ENCODE peak calls at places on chromosome 5, in six cellular contexts. One of them, this sample, is unnamed. For H3K27me3, the result is how much of the 10 kb centered on the place peaks cover.

GRCh38 chr5:82707741-82708140 is 369.5 kb downstream of the TMEM167A start:
- DNase-seq in endodermal cell: no peak
- DNase-seq in right atrium auricular region: no peak
- DNase-seq in dorsolateral prefrontal cortex: no peak
- DNase-seq in transverse colon: no peak
- DNase-seq in Peyer's patch: no peak
- DNase-seq in this sample: no peak

GRCh38 chr5:153896701-153897100 is 142.0 kb downstream of the FAM114A2 start:
- DNase-seq in endodermal cell: no peak
- DNase-seq in right atrium auricular region: no peak
- DNase-seq in dorsolateral prefrontal cortex: no peak
- DNase-seq in transverse colon: no peak
- DNase-seq in Peyer's patch: no peak
- DNase-seq in this sample: no peak

GRCh38 chr5:107869459-107870115 is 198.8 kb upstream of the EFNA5 start:
- DNase-seq in endodermal cell: peak
- DNase-seq in right atrium auricular region: no peak
- DNase-seq in dorsolateral prefrontal cortex: no peak
- DNase-seq in transverse colon: no peak
- DNase-seq in Peyer's patch: no peak
- DNase-seq in this sample: no peak

GRCh38 chr5:170265527-170265926 is 32.0 kb downstream of the LCP2 start:
- DNase-seq in endodermal cell: no peak
- DNase-seq in right atrium auricular region: no peak
- DNase-seq in dorsolateral prefrontal cortex: peak
- DNase-seq in transverse colon: no peak
- DNase-seq in Peyer's patch: no peak
- DNase-seq in this sample: no peak

GRCh38 chr5:154287136-154287535 is 96.6 kb downstream of the GALNT10 start:
- DNase-seq in endodermal cell: peak
- DNase-seq in right atrium auricular region: no peak
- DNase-seq in dorsolateral prefrontal cortex: no peak
- DNase-seq in transverse colon: no peak
- DNase-seq in Peyer's patch: no peak
- DNase-seq in this sample: no peak

GRCh38 chr5:140109818-140110733 is 3.8 kb upstream of the PURA start:
- DNase-seq in endodermal cell: no peak
- DNase-seq in right atrium auricular region: no peak
- DNase-seq in dorsolateral prefrontal cortex: no peak
- DNase-seq in transverse colon: no peak
- DNase-seq in Peyer's patch: no peak
- DNase-seq in this sample: no peak

GRCh38 chr5:147754372-147755122 is 28.0 kb downstream of the JAKMIP2 start:
- DNase-seq in endodermal cell: no peak
- DNase-seq in right atrium auricular region: no peak
- DNase-seq in dorsolateral prefrontal cortex: no peak
- DNase-seq in transverse colon: no peak
- DNase-seq in Peyer's patch: no peak
- DNase-seq in this sample: no peak

GRCh38 chr5:110957934-110958333 is 113.6 kb upstream of the TSLP start:
- DNase-seq in endodermal cell: no peak
- DNase-seq in right atrium auricular region: no peak
- DNase-seq in dorsolateral prefrontal cortex: no peak
- DNase-seq in transverse colon: no peak
- DNase-seq in Peyer's patch: no peak
- DNase-seq in this sample: no peak

GRCh38 chr5:63249960-63250359 is 671.3 kb downstream of the LRRC70 start:
- DNase-seq in endodermal cell: no peak
- DNase-seq in right atrium auricular region: no peak
- DNase-seq in dorsolateral prefrontal cortex: no peak
- DNase-seq in transverse colon: no peak
- DNase-seq in Peyer's patch: no peak
- DNase-seq in this sample: no peak

GRCh38 chr5:177269232-177269895 is 34.2 kb downstream of the RAB24 start:
- DNase-seq in endodermal cell: no peak
- DNase-seq in right atrium auricular region: no peak
- DNase-seq in dorsolateral prefrontal cortex: no peak
- DNase-seq in transverse colon: no peak
- DNase-seq in Peyer's patch: no peak
- DNase-seq in this sample: no peak

GRCh38 chr5:64939772-64940510 is 171.2 kb downstream of the CWC27 start:
- DNase-seq in endodermal cell: peak
- DNase-seq in right atrium auricular region: no peak
- DNase-seq in dorsolateral prefrontal cortex: no peak
- DNase-seq in transverse colon: peak
- DNase-seq in Peyer's patch: peak
- DNase-seq in this sample: no peak

GRCh38 chr5:115543931-115544370 is 624 bp downstream of the FEM1C start:
- DNase-seq in endodermal cell: no peak
- DNase-seq in right atrium auricular region: peak
- DNase-seq in dorsolateral prefrontal cortex: peak
- DNase-seq in transverse colon: peak
- DNase-seq in Peyer's patch: no peak
- DNase-seq in this sample: peak

GRCh38 chr5:176547811-176548210 is 1.3 kb upstream of the CDHR2 start:
- DNase-seq in endodermal cell: no peak
- DNase-seq in right atrium auricular region: no peak
- DNase-seq in dorsolateral prefrontal cortex: no peak
- DNase-seq in transverse colon: peak
- DNase-seq in Peyer's patch: peak
- DNase-seq in this sample: no peak

GRCh38 chr5:149264432-149265069 is 7.1 kb upstream of the AFAP1L1 start:
- DNase-seq in endodermal cell: peak
- DNase-seq in right atrium auricular region: no peak
- DNase-seq in dorsolateral prefrontal cortex: no peak
- DNase-seq in transverse colon: peak
- DNase-seq in Peyer's patch: no peak
- DNase-seq in this sample: peak

GRCh38 chr5:177378884-177379883 is 5.0 kb upstream of the SLC34A1 start:
- DNase-seq in endodermal cell: no peak
- DNase-seq in right atrium auricular region: no peak
- DNase-seq in dorsolateral prefrontal cortex: no peak
- DNase-seq in transverse colon: no peak
- DNase-seq in Peyer's patch: no peak
- DNase-seq in this sample: no peak

GRCh38 chr5:58346001-58346400 is 113.9 kb downstream of the PLK2 start:
- DNase-seq in endodermal cell: no peak
- DNase-seq in right atrium auricular region: no peak
- DNase-seq in dorsolateral prefrontal cortex: no peak
- DNase-seq in transverse colon: no peak
- DNase-seq in Peyer's patch: no peak
- DNase-seq in this sample: no peak

GRCh38 chr5:115543365-115543700 is 1.2 kb downstream of the FEM1C start:
- DNase-seq in endodermal cell: no peak
- DNase-seq in right atrium auricular region: no peak
- DNase-seq in dorsolateral prefrontal cortex: no peak
- DNase-seq in transverse colon: peak
- DNase-seq in Peyer's patch: no peak
- DNase-seq in this sample: no peak

GRCh38 chr5:32233696-32234447 is 59.8 kb upstream of the GOLPH3 start:
- DNase-seq in endodermal cell: no peak
- DNase-seq in right atrium auricular region: no peak
- DNase-seq in dorsolateral prefrontal cortex: no peak
- DNase-seq in transverse colon: no peak
- DNase-seq in Peyer's patch: no peak
- DNase-seq in this sample: no peak

GRCh38 chr5:88675758-88676636 is 207.0 kb downstream of the MEF2C start:
- DNase-seq in endodermal cell: peak
- DNase-seq in right atrium auricular region: no peak
- DNase-seq in dorsolateral prefrontal cortex: peak
- DNase-seq in transverse colon: peak
- DNase-seq in Peyer's patch: peak
- DNase-seq in this sample: no peak

GRCh38 chr5:52702877-52703276 is 84.8 kb upstream of the ITGA1 start:
- DNase-seq in endodermal cell: no peak
- DNase-seq in right atrium auricular region: no peak
- DNase-seq in dorsolateral prefrontal cortex: no peak
- DNase-seq in transverse colon: no peak
- DNase-seq in Peyer's patch: no peak
- DNase-seq in this sample: no peak

GRCh38 chr5:173452098-173452497 is 123.9 kb upstream of the STC2 start:
- DNase-seq in endodermal cell: no peak
- DNase-seq in right atrium auricular region: peak
- DNase-seq in dorsolateral prefrontal cortex: no peak
- DNase-seq in transverse colon: no peak
- DNase-seq in Peyer's patch: no peak
- DNase-seq in this sample: no peak

GRCh38 chr5:59637878-59638580 is 255.5 kb downstream of the PDE4D start:
- DNase-seq in endodermal cell: no peak
- DNase-seq in right atrium auricular region: no peak
- DNase-seq in dorsolateral prefrontal cortex: no peak
- DNase-seq in transverse colon: no peak
- DNase-seq in Peyer's patch: no peak
- DNase-seq in this sample: no peak

GRCh38 chr5:151284392-151284967 is 19.1 kb downstream of the SLC36A3 start:
- DNase-seq in endodermal cell: peak
- DNase-seq in right atrium auricular region: no peak
- DNase-seq in dorsolateral prefrontal cortex: no peak
- DNase-seq in transverse colon: no peak
- DNase-seq in Peyer's patch: no peak
- DNase-seq in this sample: no peak

GRCh38 chr5:116375926-116376325 is 198.7 kb downstream of the SEMA6A start:
- DNase-seq in endodermal cell: no peak
- DNase-seq in right atrium auricular region: no peak
- DNase-seq in dorsolateral prefrontal cortex: no peak
- DNase-seq in transverse colon: no peak
- DNase-seq in Peyer's patch: no peak
- DNase-seq in this sample: no peak

DNA sequence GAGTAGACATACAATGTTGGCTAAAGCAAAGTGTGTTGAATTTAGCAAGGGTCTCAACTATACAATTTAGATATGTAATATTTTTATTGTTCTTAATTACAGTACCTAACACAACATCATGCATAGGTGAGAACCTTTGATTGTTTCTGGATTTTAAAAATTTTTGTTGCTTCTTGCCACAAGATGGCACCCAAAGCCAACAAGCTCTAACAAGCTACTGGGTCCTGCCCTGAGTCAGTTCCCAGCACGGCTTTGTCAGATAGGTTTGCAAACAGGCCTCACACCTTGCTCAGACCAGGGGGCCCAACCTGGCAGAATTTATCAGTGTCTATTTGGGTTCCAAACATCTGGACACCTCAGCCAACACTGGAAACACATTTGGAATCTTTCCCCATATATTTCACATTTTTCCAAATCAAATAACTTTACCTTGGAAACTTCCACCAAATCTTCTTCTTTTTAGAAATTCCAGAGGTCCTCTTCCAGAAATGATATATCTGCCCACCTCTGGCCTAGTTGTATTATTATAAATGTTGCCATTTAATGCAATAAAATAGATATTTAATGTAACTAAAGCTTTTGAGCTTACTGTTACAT is 49.5 kb upstream of the EGFLAM start:
- DNase-seq in endodermal cell: peak
- DNase-seq in right atrium auricular region: no peak
- DNase-seq in dorsolateral prefrontal cortex: peak
- DNase-seq in transverse colon: no peak
- DNase-seq in Peyer's patch: no peak
- DNase-seq in this sample: no peak
- TF ChIP-seq CTCF in endodermal cell: peak
- TF ChIP-seq CTCF in right atrium auricular region: peak
- TF ChIP-seq CTCF in dorsolateral prefrontal cortex: no peak
- TF ChIP-seq CTCF in transverse colon: no peak
- TF ChIP-seq CTCF in Peyer's patch: no peak
- TF ChIP-seq CTCF in this sample: no peak

DNA sequence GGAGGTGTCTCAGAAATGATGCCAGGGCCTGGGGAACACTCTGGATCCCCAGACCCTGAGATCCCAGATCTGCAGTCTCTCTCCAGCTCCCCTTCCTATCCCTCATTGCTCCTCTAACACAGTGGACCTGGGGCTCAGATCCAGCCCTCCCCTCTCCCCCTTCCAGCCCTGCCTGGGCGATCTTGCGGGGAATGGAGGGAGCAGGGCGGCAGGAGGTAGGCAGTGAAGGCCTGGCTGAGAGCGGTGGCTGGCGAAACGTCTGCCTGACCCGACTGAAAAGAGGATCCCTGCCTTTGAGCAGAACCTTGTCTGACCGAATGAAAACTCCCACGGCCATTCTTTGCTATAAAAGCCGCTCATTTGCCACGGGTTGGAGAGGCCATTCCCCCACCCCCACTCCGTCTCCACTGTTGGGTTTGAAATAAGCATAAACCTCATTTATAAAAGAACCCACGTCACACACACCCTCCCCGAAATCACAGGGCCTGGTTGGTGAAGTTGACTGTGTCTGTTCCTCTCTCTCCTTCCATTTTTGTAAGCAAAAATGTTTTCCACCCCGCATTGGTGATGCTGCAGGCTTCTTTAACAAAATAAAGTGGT is 8.8 kb downstream of the MSX2 start:
- DNase-seq in endodermal cell: peak
- DNase-seq in right atrium auricular region: no peak
- DNase-seq in dorsolateral prefrontal cortex: no peak
- DNase-seq in transverse colon: no peak
- DNase-seq in Peyer's patch: no peak
- DNase-seq in this sample: no peak
- H3K27me3 ChIP-seq in endodermal cell: half or more
- H3K27me3 ChIP-seq in right atrium auricular region: under half
- H3K27me3 ChIP-seq in dorsolateral prefrontal cortex: half or more
- H3K27me3 ChIP-seq in transverse colon: half or more
- H3K27me3 ChIP-seq in Peyer's patch: under half
- H3K27me3 ChIP-seq in this sample: half or more

DNA sequence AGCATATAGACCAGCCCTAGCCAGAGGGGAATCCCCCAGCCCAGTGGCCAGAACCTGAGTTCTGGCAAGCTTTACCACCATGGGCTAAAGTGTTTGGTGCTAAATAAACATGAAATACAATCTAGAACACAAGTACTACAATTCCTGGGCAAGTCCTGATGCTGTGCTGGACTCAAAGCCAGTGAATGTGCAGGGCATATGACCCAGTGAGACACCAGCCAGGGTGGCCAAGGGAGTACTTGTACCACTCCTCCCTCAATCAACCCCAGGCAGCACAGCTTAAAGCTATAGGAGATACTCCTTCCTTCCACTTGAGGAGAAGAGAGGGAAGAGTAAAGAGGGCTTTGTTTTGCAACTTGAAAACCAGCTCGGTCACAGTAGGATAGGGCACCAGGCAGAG is 63.6 kb downstream of the SSBP2 start:
- DNase-seq in endodermal cell: no peak
- DNase-seq in right atrium auricular region: no peak
- DNase-seq in dorsolateral prefrontal cortex: no peak
- DNase-seq in transverse colon: no peak
- DNase-seq in Peyer's patch: no peak
- DNase-seq in this sample: no peak
- H3K27ac ChIP-seq in endodermal cell: no peak
- H3K27ac ChIP-seq in right atrium auricular region: no peak
- H3K27ac ChIP-seq in dorsolateral prefrontal cortex: no peak
- H3K27ac ChIP-seq in transverse colon: no peak
- H3K27ac ChIP-seq in Peyer's patch: no peak
- H3K27ac ChIP-seq in this sample: no peak

GRCh38 chr5:79922626-79923025 is 68.4 kb downstream of the MTX3 start:
- DNase-seq in endodermal cell: no peak
- DNase-seq in right atrium auricular region: no peak
- DNase-seq in dorsolateral prefrontal cortex: no peak
- DNase-seq in transverse colon: no peak
- DNase-seq in Peyer's patch: no peak
- DNase-seq in this sample: no peak

GRCh38 chr5:79929095-79929494 is 62.0 kb downstream of the MTX3 start:
- DNase-seq in endodermal cell: no peak
- DNase-seq in right atrium auricular region: no peak
- DNase-seq in dorsolateral prefrontal cortex: no peak
- DNase-seq in transverse colon: no peak
- DNase-seq in Peyer's patch: no peak
- DNase-seq in this sample: no peak

GRCh38 chr5:79923431-79923830 is 67.6 kb downstream of the MTX3 start:
- DNase-seq in endodermal cell: no peak
- DNase-seq in right atrium auricular region: no peak
- DNase-seq in dorsolateral prefrontal cortex: no peak
- DNase-seq in transverse colon: no peak
- DNase-seq in Peyer's patch: no peak
- DNase-seq in this sample: no peak

GRCh38 chr5:79924936-79925893 is 65.8 kb downstream of the MTX3 start:
- DNase-seq in endodermal cell: peak
- DNase-seq in right atrium auricular region: no peak
- DNase-seq in dorsolateral prefrontal cortex: no peak
- DNase-seq in transverse colon: no peak
- DNase-seq in Peyer's patch: no peak
- DNase-seq in this sample: no peak
- TF ChIP-seq CTCF in endodermal cell: peak
- TF ChIP-seq CTCF in right atrium auricular region: no peak
- TF ChIP-seq CTCF in dorsolateral prefrontal cortex: no peak
- TF ChIP-seq CTCF in transverse colon: no peak
- TF ChIP-seq CTCF in Peyer's patch: no peak
- TF ChIP-seq CTCF in this sample: no peak